ENCODE peak calls at places on chromosome 4, in six cellular contexts. F is A549, Y is K562, V is HepG2, U is endothelial cell of umbilical vein, J is GM12878. K is an unnamed sample.

GRCh38 chr4:128241425-128241913 is 46.1 kb downstream of the PGRMC2 start:
- DNase-seq in F (peak), U (no peak), Y (no peak), V (peak), J (no peak), K (no peak)

GRCh38 chr4:66625480-66625879 is 919.8 kb downstream of the CENPC start:
- DNase-seq in J (no peak), V (no peak), Y (no peak), U (no peak), F (no peak), K (no peak)

GRCh38 chr4:81807927-81808672 is 336.4 kb upstream of the RASGEF1B start:
- DNase-seq in J (no peak), V (no peak), U (no peak), Y (peak), F (no peak), K (no peak)

GRCh38 chr4:140100771-140101170 is 53.2 kb downstream of the MAML3 start:
- DNase-seq in V (no peak), U (no peak), Y (no peak), F (no peak), J (no peak), K (no peak)

GRCh38 chr4:55396305-55397023 is 707 bp downstream of the TMEM165 start:
- DNase-seq in V (peak), J (no peak), U (peak), F (no peak), Y (peak), K (peak)

GRCh38 chr4:98482847-98483806 is 175.3 kb downstream of the TSPAN5 start:
- DNase-seq in F (peak), U (peak), J (peak), V (peak), Y (no peak), K (no peak)

GRCh38 chr4:119149110-119149509 is 13.5 kb downstream of the MYOZ2 start:
- DNase-seq in J (no peak), F (no peak), U (no peak), Y (no peak), V (no peak), K (no peak)

GRCh38 chr4:78749972-78750727 is 26.0 kb upstream of the BMP2K start:
- DNase-seq in F (no peak), V (no peak), J (peak), Y (no peak), U (peak), K (peak)

GRCh38 chr4:55398461-55398860 is 2.7 kb downstream of the TMEM165 start:
- DNase-seq in V (no peak), U (no peak), J (no peak), Y (no peak), F (no peak), K (no peak)

GRCh38 chr4:99998062-99998880 is 48.2 kb upstream of the H2AZ1 start:
- DNase-seq in J (peak), Y (no peak), F (peak), V (peak), U (peak), K (peak)

GRCh38 chr4:138090918-138091659 is 151.1 kb downstream of the SLC7A11 start:
- DNase-seq in V (no peak), Y (no peak), U (no peak), J (no peak), F (no peak), K (no peak)

GRCh38 chr4:179625391-179625790 is 2183.2 kb upstream of the AGA start:
- DNase-seq in U (no peak), V (no peak), F (no peak), J (no peak), Y (no peak), K (no peak)

GRCh38 chr4:67575232-67575888 is 16.8 kb downstream of the STAP1 start:
- DNase-seq in Y (peak), U (no peak), F (no peak), J (peak), V (no peak), K (peak)

GRCh38 chr4:117137143-117137542 is 51.8 kb upstream of the TRAM1L1 start:
- DNase-seq in Y (no peak), U (peak), F (peak), J (no peak), V (no peak), K (peak)

GRCh38 chr4:59598233-59598618 is 1601.9 kb upstream of the ADGRL3 start:
- DNase-seq in F (no peak), U (no peak), V (no peak), J (no peak), Y (no peak), K (no peak)

GRCh38 chr4:156710571-156711195 is 260.9 kb downstream of the PDGFC start:
- DNase-seq in F (no peak), J (no peak), V (peak), Y (no peak), U (no peak), K (no peak)

GRCh38 chr4:159446266-159446976 is 343.5 kb downstream of the RAPGEF2 start:
- DNase-seq in V (peak), Y (peak), F (peak), U (peak), J (peak), K (peak)

GRCh38 chr4:128686810-128687209 is 122.7 kb upstream of the JADE1 start:
- DNase-seq in U (no peak), J (no peak), V (no peak), F (no peak), Y (no peak), K (no peak)

GRCh38 chr4:81471361-81472248 is at the start of gene RASGEF1B:
- DNase-seq in Y (peak), J (peak), U (peak), F (peak), V (peak), K (peak)

GRCh38 chr4:100306018-100306417 is 115.8 kb upstream of the DDIT4L start:
- DNase-seq in V (no peak), F (no peak), Y (no peak), U (no peak), J (no peak), K (no peak)

GRCh38 chr4:85607624-85608023 is 132.7 kb downstream of the ARHGAP24 start:
- DNase-seq in Y (no peak), V (no peak), J (peak), F (no peak), U (no peak), K (no peak)

GRCh38 chr4:159308571-159309340 is 205.9 kb downstream of the RAPGEF2 start:
- DNase-seq in V (no peak), F (no peak), U (peak), Y (no peak), J (no peak), K (no peak)

DNA sequence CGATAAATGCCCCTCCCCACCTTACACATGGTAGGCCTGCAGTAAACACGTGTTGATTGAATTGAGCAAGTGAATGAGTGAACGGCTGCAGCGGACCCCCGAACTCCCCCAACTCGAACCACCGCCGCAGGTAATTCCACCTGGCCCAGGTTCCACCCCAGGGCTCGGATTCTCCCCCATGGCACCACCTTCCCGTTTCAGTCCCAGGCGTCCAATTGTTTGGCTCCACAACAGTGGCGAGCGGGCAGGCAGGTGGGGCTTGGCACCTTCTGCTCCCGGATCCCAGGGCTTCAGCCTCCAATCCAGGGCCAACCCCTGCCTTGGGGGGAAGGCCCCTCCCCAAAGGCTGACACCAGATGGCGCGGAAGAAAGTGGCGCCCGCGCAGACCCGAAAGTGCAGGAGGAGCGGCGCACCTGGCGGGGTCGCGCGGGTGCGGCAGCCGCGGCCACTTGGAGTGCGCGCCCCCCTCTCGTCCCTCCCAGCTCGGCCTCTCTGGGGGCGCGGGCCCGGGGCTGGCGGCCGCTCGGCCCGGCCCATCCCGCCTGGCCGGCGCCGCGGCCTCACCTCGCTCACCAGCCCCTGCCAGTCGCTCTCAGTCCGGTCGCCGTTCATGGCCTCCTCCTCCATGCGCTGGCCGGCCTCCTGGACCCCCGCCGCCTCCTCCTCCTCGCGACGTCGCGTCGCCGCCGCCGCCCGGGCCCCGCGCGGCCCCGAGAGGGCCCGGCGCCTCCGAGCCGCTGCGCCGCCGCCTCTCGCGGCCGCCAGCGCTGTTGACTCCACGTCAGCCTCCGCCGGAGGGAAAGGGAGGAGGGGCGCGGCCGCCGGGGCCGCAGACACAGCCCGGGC is at the start of gene CCDC149:
- DNase-seq in F (peak), V (peak), Y (peak), J (no peak), U (peak), K (no peak)
- TF ChIP-seq POLR2A in F (peak), V (no peak), Y (no peak), J (no peak), U (no peak), K (no peak)

GRCh38 chr4:7964459-7964858 is 24.8 kb upstream of the AFAP1 start:
- DNase-seq in Y (peak), V (no peak), U (no peak), J (no peak), F (no peak), K (no peak)
- TF ChIP-seq CTCF in Y (peak), V (no peak), U (no peak), J (no peak), F (peak), K (no peak)

DNA sequence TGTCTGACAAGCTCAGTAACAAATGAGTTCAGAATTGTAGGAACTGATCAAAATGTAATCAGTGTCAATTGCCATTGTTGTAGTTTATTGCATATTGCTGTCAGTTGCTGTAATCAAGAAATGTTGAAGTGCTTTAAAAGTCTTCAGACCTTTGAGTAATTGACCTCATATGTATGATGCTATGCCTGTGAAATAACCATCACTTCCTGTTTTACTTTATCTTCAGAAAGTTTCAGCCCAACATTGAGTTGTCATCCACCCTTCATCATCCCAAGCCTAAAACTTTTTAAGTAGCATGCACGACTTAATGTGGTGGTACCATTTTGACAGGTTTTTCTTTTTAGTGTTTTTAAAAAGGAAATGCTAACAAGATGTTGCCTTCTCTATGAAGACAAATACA is 212.4 kb downstream of the ARHGAP10 start:
- DNase-seq in U (no peak), J (no peak), V (no peak), F (no peak), Y (no peak), K (no peak)
- TF ChIP-seq MYC in U (no peak), J (no peak), V (no peak), F (no peak), Y (no peak), K (no peak)

DNA sequence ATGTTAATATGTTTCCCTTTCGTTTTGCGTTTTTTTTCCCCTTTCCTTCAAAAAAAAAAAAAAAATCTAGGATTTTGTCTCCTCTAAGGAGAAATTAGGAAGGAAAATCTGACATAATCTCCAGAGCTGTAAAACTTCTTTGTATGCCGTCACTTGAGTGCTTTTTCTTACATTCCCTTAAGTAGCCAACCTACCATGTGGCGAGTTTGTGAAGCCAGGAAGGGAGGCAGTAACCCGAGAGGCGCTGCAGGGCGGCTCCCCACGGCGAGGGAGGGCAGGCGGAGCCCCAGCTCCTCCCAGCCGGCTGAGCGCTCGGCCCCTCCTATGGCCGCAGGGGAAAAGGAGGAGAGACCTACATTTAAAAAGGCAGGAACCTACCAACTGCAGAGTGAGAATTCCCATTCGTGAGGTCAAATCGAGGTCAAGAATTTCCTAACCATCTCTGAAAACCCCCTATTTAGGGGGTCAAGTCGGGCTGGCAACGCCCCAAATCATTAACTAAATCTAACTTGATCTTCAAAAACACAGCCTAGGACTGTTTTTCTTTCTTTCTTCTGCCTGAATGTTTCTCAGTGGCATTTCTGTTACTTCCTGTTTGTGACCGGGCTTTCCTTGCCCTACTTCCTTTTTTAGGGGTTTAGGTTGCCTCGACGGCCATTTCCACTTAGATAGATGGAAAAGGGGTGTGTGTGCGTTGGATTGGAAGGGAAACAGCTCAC is 345.1 kb upstream of the KLF3 start:
- DNase-seq in F (peak), J (peak), U (peak), Y (peak), V (peak), K (peak)
- TF ChIP-seq POLR2A in F (no peak), J (peak), U (no peak), Y (peak), V (no peak), K (peak)

GRCh38 chr4:73922766-73923630 is 53.8 kb downstream of the CXCL1 start:
- DNase-seq in F (peak), V (no peak), J (no peak), U (peak), Y (no peak), K (peak)
- TF ChIP-seq CTCF in F (peak), V (no peak), J (no peak), U (peak), Y (no peak), K (peak)

GRCh38 chr4:8284391-8284790 is 14.8 kb downstream of the HTRA3 start:
- DNase-seq in F (no peak), J (no peak), U (no peak), Y (no peak), V (no peak), K (no peak)
- TF ChIP-seq MYC in F (no peak), J (no peak), U (no peak), Y (no peak), V (no peak), K (no peak)

K was measured in NB4.